ENCODE peak calls at places on chromosomes 2 and 18, in eight cellular contexts. E, M, K, F, J, Q, I and R are unnamed samples.

GRCh38 chr2:205650450-205650849 is 31.9 kb upstream of the NRP2 start:
- DNase-seq in K (peak), F (no peak), Q (peak), J (peak), E (peak), M (no peak), I (no peak), R (no peak)

GRCh38 chr2:80105020-80105419 is 199.5 kb downstream of the LRRTM1 start:
- DNase-seq in E (peak), I (no peak), J (no peak), M (no peak), Q (no peak), F (no peak), K (no peak), R (no peak)

GRCh38 chr2:27080140-27080469 is 1.7 kb downstream of the EMILIN1 start:
- DNase-seq in J (no peak), M (no peak), E (peak), Q (no peak), K (no peak), F (no peak), I (no peak), R (no peak)

GRCh38 chr2:9473308-9473984 is 905 bp upstream of the IAH1 start:
- DNase-seq in M (no peak), Q (no peak), E (no peak), I (no peak), J (no peak), F (peak), K (no peak), R (no peak)

GRCh38 chr18:44742741-44743311 is 62.1 kb downstream of the SETBP1 start:
- DNase-seq in E (peak), I (peak), K (peak), J (no peak), M (peak), Q (peak), F (no peak), R (peak)

GRCh38 chr18:22230403-22231042 is 61.1 kb downstream of the GATA6 start:
- DNase-seq in K (peak), J (no peak), F (no peak), Q (no peak), E (peak), I (no peak), M (no peak), R (no peak)

GRCh38 chr2:9809448-9810088 is 33.7 kb upstream of the TAF1B start:
- DNase-seq in J (no peak), I (no peak), E (no peak), M (peak), F (no peak), Q (no peak), K (no peak), R (no peak)

GRCh38 chr2:27255660-27256059 is 7.2 kb downstream of the SLC30A3 start:
- DNase-seq in F (no peak), K (no peak), I (no peak), M (no peak), E (peak), J (no peak), Q (no peak), R (no peak)

GRCh38 chr2:120436885-120437603 is 91.1 kb downstream of the INHBB start:
- DNase-seq in K (peak), M (peak), I (no peak), J (no peak), E (peak), F (no peak), Q (no peak), R (no peak)

GRCh38 chr2:120331903-120332302 is 14.0 kb upstream of the INHBB start:
- DNase-seq in J (no peak), Q (no peak), F (no peak), I (no peak), K (no peak), M (no peak), E (peak), R (no peak)

GRCh38 chr2:42764096-42764495 is at the start of gene OXER1:
- DNase-seq in I (no peak), J (no peak), E (no peak), M (no peak), Q (no peak), K (no peak), F (no peak), R (no peak)

GRCh38 chr2:231714639-231715498 is 6.5 kb downstream of the PTMA start:
- DNase-seq in I (peak), E (peak), J (peak), M (peak), F (peak), K (no peak), Q (no peak), R (peak)

GRCh38 chr2:31318360-31319336 is 84.7 kb downstream of the EHD3 start:
- DNase-seq in E (peak), Q (no peak), M (no peak), K (peak), F (peak), J (no peak), I (peak), R (no peak)

GRCh38 chr2:135615404-135615803 is 84.1 kb downstream of the R3HDM1 start:
- DNase-seq in Q (no peak), F (no peak), E (no peak), K (no peak), J (no peak), I (no peak), M (no peak), R (no peak)

GRCh38 chr18:27967938-27968803 is 208.8 kb downstream of the CDH2 start:
- DNase-seq in F (no peak), M (no peak), I (no peak), E (peak), Q (no peak), K (no peak), J (no peak), R (no peak)

GRCh38 chr2:222871291-222871690 is 10.5 kb downstream of the ACSL3 start:
- DNase-seq in K (no peak), E (no peak), Q (no peak), M (no peak), F (no peak), I (no peak), J (no peak), R (no peak)